ENCODE peak calls at places on chromosomes 11 and 22, in five cellular contexts. R is iPS DF 6.9; W is stimulated activated CD4-positive, alpha-beta T cell treated with anti-CD3 and anti-CD28 coated beads, Interleukin-4, amount 100 ng/mL, for 1 hour; O is AG10803; M is amniotic stem cell. F is an unnamed sample.

GRCh38 chr11:134780486-134781155 is 368.6 kb upstream of the B3GAT1 start:
- DNase-seq in O (no peak), M (no peak), R (no peak), W (no peak), F (no peak)

GRCh38 chr22:36510966-36511881 is 4.4 kb upstream of the FOXRED2 start:
- DNase-seq in M (no peak), R (no peak), O (peak), W (peak), F (peak)

GRCh38 chr11:19727246-19727645 is 14.6 kb downstream of the NAV2 start:
- DNase-seq in O (peak), W (no peak), M (no peak), R (no peak), F (no peak)

GRCh38 chr11:126636911-126637799 is 281.7 kb downstream of the ST3GAL4 start:
- DNase-seq in R (no peak), M (peak), O (peak), W (no peak), F (no peak)

GRCh38 chr22:42994917-42995562 is 19.9 kb downstream of the PACSIN2 start:
- DNase-seq in O (peak), W (no peak), R (no peak), M (peak), F (peak)

GRCh38 chr11:115672999-115673411 is 168.8 kb upstream of the CADM1 start:
- DNase-seq in O (peak), W (no peak), M (no peak), R (no peak), F (peak)

GRCh38 chr11:5807580-5807979 is 1.1 kb upstream of the OR52N2 start:
- DNase-seq in R (no peak), W (no peak), O (no peak), M (no peak), F (no peak)

GRCh38 chr11:76408171-76408965 is 27.2 kb downstream of the GVQW3 start:
- DNase-seq in M (no peak), W (no peak), R (no peak), O (no peak), F (no peak)

GRCh38 chr11:40797981-40798380 is 661.5 kb downstream of the LRRC4C start:
- DNase-seq in O (no peak), M (no peak), R (no peak), W (no peak), F (no peak)

GRCh38 chr11:64638017-64638664 is 47.1 kb downstream of the SLC22A12 start:
- DNase-seq in W (no peak), M (no peak), O (no peak), R (no peak), F (peak)

GRCh38 chr11:77201991-77202841 is 74.2 kb downstream of the MYO7A start:
- DNase-seq in O (no peak), R (no peak), W (no peak), M (no peak), F (peak)

GRCh38 chr11:70595452-70595851 is 197.1 kb downstream of the CTTN start:
- DNase-seq in W (no peak), R (no peak), O (no peak), M (no peak), F (no peak)

GRCh38 chr11:125141686-125142535 is 22.6 kb upstream of the PKNOX2 start:
- DNase-seq in M (no peak), W (peak), O (peak), R (peak), F (peak)

GRCh38 chr22:19429950-19430889 is 1.3 kb downstream of the HIRA start:
- DNase-seq in M (no peak), O (peak), W (peak), R (no peak), F (peak)

GRCh38 chr11:113137735-113138529 is 176.5 kb upstream of the TTC12 start:
- DNase-seq in O (no peak), R (no peak), W (no peak), M (no peak), F (no peak)

GRCh38 chr11:110305169-110306018 is 9.0 kb upstream of the RDX start:
- DNase-seq in O (peak), M (no peak), R (no peak), W (no peak), F (no peak)

GRCh38 chr11:72191961-72192381 is at the start of gene FOLR1:
- DNase-seq in O (peak), R (no peak), M (no peak), W (no peak), F (peak)

GRCh38 chr11:129699711-129700304 is 115.8 kb upstream of the TMEM45B start:
- DNase-seq in M (no peak), R (no peak), W (no peak), O (no peak), F (no peak)

GRCh38 chr11:82867495-82868082 is 32.6 kb downstream of the PRCP start:
- DNase-seq in R (peak), O (peak), M (peak), W (peak), F (peak)

GRCh38 chr22:40818192-40818746 is 877 bp downstream of the SLC25A17 start:
- DNase-seq in O (no peak), M (no peak), W (no peak), R (no peak), F (no peak)

GRCh38 chr11:119789766-119790407 is 60.9 kb upstream of the NECTIN1 start:
- DNase-seq in R (no peak), W (no peak), M (no peak), O (no peak), F (no peak)

GRCh38 chr22:49307870-49308269 is 519.8 kb downstream of the BRD1 start:
- DNase-seq in R (no peak), M (no peak), W (no peak), O (no peak), F (peak)

GRCh38 chr22:50399751-50400331 is 56.7 kb downstream of the PPP6R2 start:
- DNase-seq in M (no peak), O (peak), R (peak), W (peak), F (peak)

GRCh38 chr11:12245549-12245986 is 131.8 kb upstream of the PARVA start:
- DNase-seq in W (no peak), O (no peak), M (no peak), R (no peak), F (no peak)

GRCh38 chr11:67504950-67505561 is at the start of gene PITPNM1:
- DNase-seq in O (peak), M (no peak), W (peak), R (no peak), F (peak)

GRCh38 chr22:50531546-50532352 is 1.9 kb upstream of the TYMP start:
- DNase-seq in R (no peak), O (peak), W (peak), M (no peak), F (no peak)

F was measured in testis.